ENCODE peak calls at places on chromosomes 13 and 19, in four cellular contexts. O is HepG2, C is GM12878, X is H1. R is an unnamed sample.

GRCh38 chr19:3618144-3618810 is 8.3 kb downstream of the CACTIN start:
- DNase-seq in O (no peak), C (peak), X (peak), R (no peak)

GRCh38 chr13:110538632-110539031 is 22.9 kb downstream of the RAB20 start:
- DNase-seq in O (no peak), C (no peak), X (no peak), R (no peak)

GRCh38 chr19:16216744-16217670 is 19.3 kb downstream of the AP1M1 start:
- DNase-seq in O (no peak), C (no peak), X (no peak), R (no peak)

GRCh38 chr19:48443731-48444128 is 2.1 kb upstream of the GRWD1 start:
- DNase-seq in O (no peak), C (no peak), X (no peak), R (no peak)

GRCh38 chr19:56933014-56933705 is 92.6 kb upstream of the PEG3 start:
- DNase-seq in O (no peak), C (no peak), X (no peak), R (no peak)

GRCh38 chr13:36954542-36954941 is 34.5 kb upstream of the SMAD9 start:
- DNase-seq in O (no peak), C (no peak), X (no peak), R (no peak)

GRCh38 chr19:19094513-19094912 is 30.7 kb downstream of the SLC25A42 start:
- DNase-seq in O (peak), C (no peak), X (no peak), R (no peak)

GRCh38 chr13:29954082-29955043 is 103.9 kb upstream of the UBL3 start:
- DNase-seq in O (no peak), C (no peak), X (no peak), R (no peak)

GRCh38 chr13:28268800-28269223 is 130.5 kb downstream of the PAN3 start:
- DNase-seq in O (no peak), C (peak), X (no peak), R (no peak)

GRCh38 chr13:29771247-29771646 is 79.2 kb downstream of the UBL3 start:
- DNase-seq in O (peak), C (no peak), X (no peak), R (no peak)

GRCh38 chr13:61685683-61686013 is 270.0 kb upstream of the PCDH20 start:
- DNase-seq in O (peak), C (no peak), X (no peak), R (peak)

GRCh38 chr19:42122691-42123607 is 9.3 kb downstream of the POU2F2 start:
- DNase-seq in O (no peak), C (peak), X (no peak), R (no peak)

GRCh38 chr13:94617389-94618000 is 15.8 kb downstream of the GPR180 start:
- DNase-seq in O (peak), C (no peak), X (no peak), R (no peak)

DNA sequence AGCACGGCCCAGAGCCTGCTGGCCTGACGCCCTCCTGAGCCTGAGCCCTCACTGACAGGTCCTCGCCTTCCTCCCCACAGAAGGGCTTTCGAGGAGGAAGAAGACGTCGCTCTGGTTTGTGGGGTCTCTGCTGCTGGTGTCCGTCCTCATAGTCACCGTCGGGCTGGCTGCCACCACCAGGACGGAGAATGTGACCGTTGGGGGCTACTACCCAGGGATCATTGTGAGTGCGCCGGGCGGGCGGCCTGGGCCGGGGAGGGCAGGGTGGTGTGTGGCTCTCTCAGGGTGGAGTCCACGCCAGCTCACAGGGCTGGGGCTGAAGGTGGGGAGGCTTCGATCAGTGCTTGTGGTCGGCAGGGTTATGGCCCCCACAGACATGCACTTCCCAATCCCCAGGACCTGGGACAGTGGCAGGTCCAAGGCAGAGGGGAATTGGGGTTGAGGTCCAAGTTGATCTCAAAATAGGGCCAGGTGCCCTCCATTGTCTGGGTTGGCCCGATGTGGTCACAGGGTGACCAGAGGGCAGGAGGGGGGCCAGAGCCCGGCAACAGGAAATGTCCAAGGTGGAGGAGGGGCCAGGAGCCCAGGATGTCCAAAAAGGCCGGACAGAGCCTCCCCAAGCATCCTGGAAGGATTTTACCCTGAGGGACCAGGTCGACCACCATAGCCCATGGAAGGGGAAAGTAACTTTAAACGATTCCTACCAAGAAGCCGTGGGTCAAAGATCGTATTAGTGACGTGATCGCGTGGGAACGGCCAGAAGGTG is 7.2 kb downstream of the TMEM255B start:
- DNase-seq in O (no peak), C (no peak), X (no peak), R (no peak)
- H3K9ac ChIP-seq in O (no peak), C (no peak), X (no peak), R (no peak)

DNA sequence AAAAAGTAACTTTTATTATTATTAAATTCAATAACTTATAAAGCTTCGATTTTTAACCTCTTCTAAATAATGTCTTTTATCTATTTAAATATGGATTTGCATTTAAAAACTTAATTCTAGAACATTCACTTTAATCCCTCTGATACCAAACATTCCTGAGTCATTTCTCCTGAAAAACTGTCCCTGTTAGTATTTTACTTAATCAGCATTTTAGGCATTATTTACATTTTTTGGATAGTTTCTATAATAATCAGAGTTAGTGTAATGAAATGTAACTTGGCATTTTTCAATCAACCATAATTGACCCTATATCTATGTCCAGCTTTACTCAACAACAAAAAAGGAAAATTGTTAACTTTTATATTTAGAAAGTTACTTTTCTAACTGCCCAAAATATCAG is 428.1 kb downstream of the PCDH17 start:
- DNase-seq in O (no peak), C (no peak), X (no peak), R (no peak)
- TF ChIP-seq SUZ12 in O (no peak), C (no peak), X (no peak), R (no peak)

GRCh38 chr13:91716436-91717065 is 318.1 kb downstream of the GPC5 start:
- DNase-seq in O (no peak), C (no peak), X (no peak), R (no peak)

GRCh38 chr13:91709180-91709579 is 310.8 kb downstream of the GPC5 start:
- DNase-seq in O (no peak), C (no peak), X (no peak), R (no peak)

GRCh38 chr13:91710733-91711132 is 312.3 kb downstream of the GPC5 start:
- DNase-seq in O (no peak), C (no peak), X (no peak), R (no peak)

GRCh38 chr13:91719033-91719432 is 320.6 kb downstream of the GPC5 start:
- DNase-seq in O (no peak), C (no peak), X (no peak), R (peak)

DNA sequence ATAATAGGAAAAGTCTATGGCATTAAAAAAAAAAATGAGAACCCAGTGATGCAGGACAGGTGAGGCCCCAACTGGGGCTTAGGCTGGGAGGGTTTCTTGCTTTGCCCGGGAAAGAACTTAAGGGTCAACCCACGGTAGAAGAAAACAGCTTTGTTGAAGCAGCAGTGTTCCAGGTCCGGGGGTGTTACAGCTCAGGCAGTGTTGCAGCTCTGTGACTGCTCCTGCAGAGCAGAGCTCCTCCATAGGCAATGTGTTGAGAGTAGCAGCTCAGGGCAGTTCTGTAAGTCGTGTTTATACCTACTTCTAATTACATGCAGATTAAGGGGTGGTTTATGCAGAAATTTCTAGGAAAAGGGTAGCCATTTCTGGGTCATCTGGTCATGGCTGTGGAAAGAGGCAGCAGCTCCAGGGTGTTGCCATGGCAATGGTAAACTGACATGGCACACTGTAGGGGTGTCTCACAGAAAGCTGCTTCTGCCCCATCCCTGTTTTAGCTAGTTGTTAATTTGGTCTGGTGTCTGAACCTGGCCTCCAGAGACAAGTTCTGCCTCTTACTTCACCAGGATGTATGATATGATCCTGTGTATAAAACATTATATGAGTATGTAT is 316.4 kb downstream of the GPC5 start:
- DNase-seq in O (no peak), C (no peak), X (no peak), R (no peak)
- H3K9ac ChIP-seq in O (no peak), C (no peak), X (no peak), R (no peak)

GRCh38 chr19:49701271-49701786 is 10.4 kb downstream of the CPT1C start:
- DNase-seq in O (no peak), C (no peak), X (no peak), R (no peak)
- TF ChIP-seq SUZ12 in O (no peak), C (no peak), X (no peak), R (no peak)

GRCh38 chr19:35756373-35757230 is at the start of gene HSPB6:
- DNase-seq in O (no peak), C (no peak), X (no peak), R (no peak)

GRCh38 chr19:35760711-35761349 is 2.9 kb downstream of the PROSER3 start:
- DNase-seq in O (no peak), C (no peak), X (no peak), R (no peak)

GRCh38 chr19:35757749-35758608 is at the start of gene PROSER3:
- DNase-seq in O (peak), C (peak), X (peak), R (peak)

GRCh38 chr19:35757231-35757748 is 461 bp upstream of the HSPB6 start:
- DNase-seq in O (peak), C (no peak), X (no peak), R (no peak)

DNA sequence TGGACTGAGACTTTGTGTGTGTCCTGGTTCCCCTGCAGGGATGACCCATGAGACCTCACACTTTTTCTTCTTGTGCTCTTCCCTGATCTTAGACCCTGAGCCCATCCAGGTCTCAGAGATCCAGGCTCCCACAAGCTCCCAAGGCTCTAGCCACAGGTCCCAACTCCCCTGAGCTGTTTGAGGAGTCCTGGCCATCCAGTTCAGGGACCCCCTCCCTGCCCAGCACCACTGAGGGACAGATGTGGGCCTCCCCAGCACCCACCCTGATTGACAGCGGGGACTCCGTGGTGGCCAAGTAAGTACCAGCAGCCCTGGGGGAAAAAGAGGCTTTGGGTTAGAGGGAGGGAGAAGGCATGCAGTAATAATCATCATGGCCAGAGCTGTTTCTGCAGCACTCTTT is 1.7 kb downstream of the PROSER3 start:
- DNase-seq in O (no peak), C (no peak), X (no peak), R (no peak)
- H3K9ac ChIP-seq in O (peak), C (no peak), X (no peak), R (no peak)

DNA sequence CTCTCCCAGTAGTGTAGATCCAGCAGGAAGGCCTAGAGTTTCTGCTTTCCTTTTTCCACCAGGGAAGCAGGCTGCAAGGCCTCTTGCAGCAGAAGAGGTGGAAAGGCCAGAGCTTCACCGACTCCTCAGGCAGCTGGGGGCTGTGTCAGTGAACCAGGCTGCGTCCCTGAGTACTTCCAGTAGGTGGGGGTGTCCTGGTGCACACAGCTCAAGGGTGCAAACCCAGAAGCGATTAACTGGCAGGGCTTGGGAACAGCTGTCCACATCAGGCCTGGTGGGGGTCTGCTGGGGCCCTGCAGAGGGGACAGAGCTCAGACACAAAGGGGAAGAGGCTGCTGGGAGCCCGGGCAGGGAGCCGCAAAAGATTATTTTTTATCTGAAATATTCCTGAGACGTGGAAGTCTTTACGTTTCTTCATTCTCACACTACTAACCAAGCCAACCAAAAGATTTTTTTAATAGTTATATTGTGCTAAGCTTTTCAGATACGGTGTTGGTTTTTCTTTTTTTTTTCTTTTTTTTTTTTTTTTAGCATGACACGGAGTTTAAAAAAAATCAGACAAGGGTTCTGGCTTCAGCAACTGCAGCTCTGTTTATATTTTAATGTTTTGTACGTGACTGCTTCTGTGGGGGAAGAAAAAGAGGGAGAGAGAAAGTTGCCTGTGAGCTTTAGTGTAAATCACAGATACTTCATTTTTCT is 11.0 kb downstream of the TSHZ3 start:
- DNase-seq in O (peak), C (no peak), X (peak), R (no peak)
- TF ChIP-seq SUZ12 in O (no peak), C (no peak), X (no peak), R (no peak)

R was measured in NT2/D1.